ENCODE peak calls at places on chromosomes 16 and 17, in seven cellular contexts. X is mucosa of gallbladder, Q is foreskin fibroblast, T is GM13977, Z is mesendoderm, B is NCI-H774, C is fibroblast of lung. V is an unnamed sample.

GRCh38 chr16:28085376-28086171 is 22.1 kb upstream of the GSG1L start:
- DNase-seq in X (no peak), Q (no peak), T (no peak), Z (no peak), B (no peak), C (no peak), V (no peak)

GRCh38 chr17:19271751-19272357 is 34.7 kb downstream of the EPN2 start:
- DNase-seq in X (no peak), Q (peak), T (no peak), Z (no peak), B (no peak), C (peak), V (no peak)

GRCh38 chr16:89107209-89107582 is 13.5 kb downstream of the ACSF3 start:
- DNase-seq in X (no peak), Q (no peak), T (no peak), Z (no peak), B (no peak), C (no peak), V (no peak)

GRCh38 chr16:58339452-58339938 is 44.7 kb upstream of the PRSS54 start:
- DNase-seq in X (no peak), Q (peak), T (no peak), Z (peak), B (no peak), C (peak), V (no peak)

GRCh38 chr16:81505011-81505660 is 60.5 kb downstream of the CMIP start:
- DNase-seq in X (no peak), Q (peak), T (peak), Z (peak), B (no peak), C (no peak), V (no peak)

GRCh38 chr16:11196286-11196828 is 59.6 kb downstream of the SOCS1 start:
- DNase-seq in X (no peak), Q (peak), T (no peak), Z (no peak), B (no peak), C (peak), V (no peak)

GRCh38 chr17:40075216-40076100 is 12.7 kb downstream of the THRA start:
- DNase-seq in X (peak), Q (peak), T (peak), Z (peak), B (peak), C (no peak), V (peak)

GRCh38 chr17:67376892-67377726 is at the start of gene PITPNC1:
- DNase-seq in X (peak), Q (peak), T (peak), Z (peak), B (peak), C (peak), V (peak)

GRCh38 chr17:57138956-57139576 is 54.0 kb downstream of the AKAP1 start:
- DNase-seq in X (no peak), Q (peak), T (no peak), Z (peak), B (no peak), C (peak), V (no peak)

GRCh38 chr17:73986641-73987177 is 216.8 kb upstream of the RPL38 start:
- DNase-seq in X (no peak), Q (no peak), T (no peak), Z (no peak), B (no peak), C (no peak), V (no peak)

GRCh38 chr17:35546489-35546888 is 9.0 kb upstream of the SLFN12L start:
- DNase-seq in X (no peak), Q (no peak), T (no peak), Z (no peak), B (no peak), C (no peak), V (no peak)

GRCh38 chr17:50893183-50893993 is 27.2 kb upstream of the TOB1 start:
- DNase-seq in X (peak), Q (peak), T (no peak), Z (no peak), B (no peak), C (peak), V (peak)

GRCh38 chr17:32903774-32904673 is 23.9 kb upstream of the TMEM98 start:
- DNase-seq in X (no peak), Q (no peak), T (no peak), Z (no peak), B (no peak), C (no peak), V (no peak)

GRCh38 chr16:53502331-53503269 is at the start of gene AKTIP:
- DNase-seq in X (peak), Q (peak), T (peak), Z (peak), B (peak), C (peak), V (no peak)

GRCh38 chr17:72417627-72418026 is 296.8 kb downstream of the SOX9 start:
- DNase-seq in X (no peak), Q (no peak), T (no peak), Z (no peak), B (no peak), C (no peak), V (no peak)

GRCh38 chr16:35221482-35222185 is 1762.2 kb downstream of the TP53TG3F start:
- DNase-seq in X (no peak), Q (no peak), T (no peak), Z (no peak), B (no peak), C (no peak), V (no peak)

GRCh38 chr17:18025596-18026407 is 13.2 kb downstream of the ATPAF2 start:
- DNase-seq in X (no peak), Q (peak), T (peak), Z (no peak), B (no peak), C (peak), V (no peak)

GRCh38 chr17:68248199-68248825 is 469 bp downstream of the AMZ2 start:
- DNase-seq in X (peak), Q (peak), T (no peak), Z (no peak), B (peak), C (peak), V (peak)

GRCh38 chr17:39235555-39236221 is 9.9 kb upstream of the STAC2 start:
- DNase-seq in X (no peak), Q (peak), T (peak), Z (peak), B (peak), C (peak), V (peak)

GRCh38 chr16:50261707-50262235 is 4.6 kb upstream of the ADCY7 start:
- DNase-seq in X (no peak), Q (no peak), T (no peak), Z (no peak), B (peak), C (no peak), V (no peak)

GRCh38 chr16:4260360-4260759 is 12.5 kb downstream of the TFAP4 start:
- DNase-seq in X (peak), Q (no peak), T (no peak), Z (no peak), B (peak), C (no peak), V (peak)

GRCh38 chr17:34620458-34620857 is 41.1 kb downstream of the TMEM132E start:
- DNase-seq in X (no peak), Q (no peak), T (no peak), Z (no peak), B (no peak), C (no peak), V (no peak)

GRCh38 chr17:78268960-78269892 is 37.8 kb downstream of the TMEM235 start:
- DNase-seq in X (no peak), Q (no peak), T (no peak), Z (peak), B (no peak), C (peak), V (no peak)

GRCh38 chr16:50876263-50876662 is 134.4 kb downstream of the CYLD start:
- DNase-seq in X (peak), Q (no peak), T (no peak), Z (no peak), B (no peak), C (no peak), V (no peak)

GRCh38 chr17:7046127-7046724 is 2.3 kb upstream of the SLC16A11 start:
- DNase-seq in X (peak), Q (peak), T (no peak), Z (peak), B (no peak), C (no peak), V (peak)

GRCh38 chr17:60749050-60749449 is 71.4 kb downstream of the BCAS3 start:
- DNase-seq in X (no peak), Q (no peak), T (no peak), Z (no peak), B (no peak), C (no peak), V (no peak)

GRCh38 chr16:84115919-84116719 is 623 bp downstream of the MBTPS1 start:
- DNase-seq in X (peak), Q (peak), T (peak), Z (peak), B (no peak), C (peak), V (no peak)